ENCODE peak calls at places on chromosome 20, in eight cellular contexts. Z, B, F, W, H, C, Y and D are unnamed samples.

GRCh38 chr20:1824834-1825233 is 70.4 kb upstream of the SIRPA start:
- DNase-seq in H (no peak), Z (no peak), B (no peak), F (no peak), W (no peak), C (no peak), Y (no peak), D (no peak)

GRCh38 chr20:46767127-46767761 is 57.8 kb downstream of the SLC2A10 start:
- DNase-seq in C (peak; percentile 16), F (no peak), Z (no peak), B (no peak), Y (no peak), H (no peak), W (peak; percentile 55), D (peak; percentile 67)

GRCh38 chr20:23435675-23436539 is 3.6 kb upstream of the CSTL1 start:
- DNase-seq in Y (no peak), C (no peak), F (no peak), W (no peak), B (no peak), Z (no peak), H (peak; percentile 67), D (peak; percentile 67)

GRCh38 chr20:16098890-16099639 is 474.2 kb downstream of the KIF16B start:
- DNase-seq in B (no peak), Z (no peak), H (no peak), C (no peak), W (no peak), F (no peak), Y (no peak), D (no peak)

GRCh38 chr20:14116037-14116436 is 120.7 kb downstream of the MACROD2 start:
- DNase-seq in Y (no peak), F (no peak), W (no peak), C (no peak), Z (no peak), H (no peak), B (no peak), D (no peak)

GRCh38 chr20:48904566-48905321 is 16.8 kb upstream of the ARFGEF2 start:
- DNase-seq in C (peak; percentile 76), Z (peak; percentile 35), B (no peak), W (peak; percentile 68), H (peak; percentile 49), F (no peak), Y (peak; percentile 61), D (peak; percentile 84)

GRCh38 chr20:48674461-48674860 is 153.3 kb downstream of the PREX1 start:
- DNase-seq in W (no peak), Z (no peak), C (no peak), Y (no peak), B (no peak), H (no peak), F (no peak), D (no peak)

GRCh38 chr20:17655286-17655651 is 26.8 kb downstream of the RRBP1 start:
- DNase-seq in Z (no peak), C (no peak), F (no peak), Y (no peak), H (peak; percentile 11), B (no peak), W (no peak), D (no peak)

GRCh38 chr20:40309731-40310130 is 379.3 kb downstream of the MAFB start:
- DNase-seq in C (no peak), F (no peak), W (no peak), B (no peak), Z (no peak), Y (no peak), H (no peak), D (no peak)

GRCh38 chr20:39850821-39851330 is 838.2 kb downstream of the MAFB start:
- DNase-seq in Z (no peak), W (peak; percentile 11), B (no peak), H (no peak), C (no peak), Y (no peak), F (no peak), D (no peak)

GRCh38 chr20:41996951-41997350 is 378.8 kb upstream of the CHD6 start:
- DNase-seq in B (no peak), F (no peak), H (no peak), Z (no peak), C (no peak), Y (no peak), W (no peak), D (no peak)

GRCh38 chr20:61828891-61829290 is 236.8 kb downstream of the TAF4 start:
- DNase-seq in C (no peak), Y (no peak), F (no peak), W (no peak), B (no peak), Z (no peak), H (no peak), D (no peak)

GRCh38 chr20:40962733-40963504 is 65.7 kb upstream of the TOP1 start:
- DNase-seq in F (peak; percentile 73), Z (no peak), C (peak; percentile 82), B (peak; percentile 50), W (peak; percentile 80), Y (peak; percentile 80), H (peak; percentile 47), D (peak; percentile 89)

GRCh38 chr20:9342651-9343050 is 171.7 kb upstream of the LAMP5 start:
- DNase-seq in Y (no peak), Z (no peak), F (no peak), C (no peak), B (no peak), W (no peak), H (no peak), D (no peak)

GRCh38 chr20:3431109-3431508 is 23.6 kb upstream of the DNAAF9 start:
- DNase-seq in Z (no peak), F (no peak), B (no peak), Y (no peak), H (no peak), W (no peak), C (no peak), D (no peak)

GRCh38 chr20:36085686-36086267 is 68.8 kb upstream of the EPB41L1 start:
- DNase-seq in Y (no peak), Z (no peak), H (no peak), C (no peak), B (no peak), W (no peak), F (peak; percentile 70), D (peak; percentile 84)

GRCh38 chr20:51526105-51526470 is 16.4 kb downstream of the NFATC2 start:
- DNase-seq in F (no peak), H (no peak), B (no peak), Y (no peak), W (no peak), C (no peak), Z (no peak), D (no peak)

GRCh38 chr20:37471741-37472235 is 49.3 kb upstream of the NNAT start:
- DNase-seq in C (no peak), H (no peak), Y (no peak), F (no peak), W (no peak), B (no peak), Z (no peak), D (no peak)

DNA sequence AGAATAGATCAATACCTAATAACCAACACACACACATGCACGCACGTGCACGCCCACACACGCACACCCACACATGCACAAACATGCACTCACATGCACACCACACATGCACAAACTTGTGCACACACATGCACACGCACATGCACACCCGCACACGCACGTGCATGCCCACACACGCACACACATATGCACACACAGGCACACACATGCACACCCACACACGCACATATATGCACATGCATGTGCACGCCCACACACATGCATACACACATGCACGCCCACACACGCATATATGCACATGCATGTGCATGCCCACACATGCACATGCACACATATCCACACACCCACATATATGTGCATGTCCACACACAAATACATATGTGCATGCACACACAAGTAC is 26.2 kb upstream of the CHRNA4 start:
- DNase-seq in H (no peak), Z (no peak), W (no peak), B (no peak), Y (no peak), C (no peak), F (no peak), D (no peak)
- TF ChIP-seq CTCF in H (no peak), Z (no peak), W (no peak), B (no peak), Y (no peak), C (no peak), F (no peak), D (no peak)

GRCh38 chr20:63890201-63890576 is 4.7 kb upstream of the DNAJC5 start:
- DNase-seq in B (no peak), W (no peak), H (no peak), F (no peak), Y (no peak), Z (no peak), C (no peak), D (no peak)

GRCh38 chr20:63890616-63891015 is 4.3 kb upstream of the DNAJC5 start:
- DNase-seq in F (no peak), Z (no peak), B (no peak), H (no peak), W (no peak), C (no peak), Y (no peak), D (no peak)

GRCh38 chr20:63892402-63892801 is 2.5 kb upstream of the DNAJC5 start:
- DNase-seq in B (no peak), Y (no peak), W (no peak), H (no peak), Z (no peak), F (no peak), C (no peak), D (no peak)

GRCh38 chr20:63889241-63890200 is 5.4 kb upstream of the DNAJC5 start:
- DNase-seq in Y (no peak), H (no peak), Z (no peak), W (no peak), F (no peak), C (no peak), B (no peak), D (no peak)

GRCh38 chr20:63891061-63892002 is 3.6 kb upstream of the DNAJC5 start:
- DNase-seq in Y (no peak), Z (no peak), C (no peak), F (no peak), H (no peak), B (no peak), W (no peak), D (peak; percentile 85)
- TF ChIP-seq CTCF in Y (no peak), Z (no peak), C (no peak), F (no peak), H (no peak), B (no peak), W (no peak), D (peak; percentile 42)

DNA sequence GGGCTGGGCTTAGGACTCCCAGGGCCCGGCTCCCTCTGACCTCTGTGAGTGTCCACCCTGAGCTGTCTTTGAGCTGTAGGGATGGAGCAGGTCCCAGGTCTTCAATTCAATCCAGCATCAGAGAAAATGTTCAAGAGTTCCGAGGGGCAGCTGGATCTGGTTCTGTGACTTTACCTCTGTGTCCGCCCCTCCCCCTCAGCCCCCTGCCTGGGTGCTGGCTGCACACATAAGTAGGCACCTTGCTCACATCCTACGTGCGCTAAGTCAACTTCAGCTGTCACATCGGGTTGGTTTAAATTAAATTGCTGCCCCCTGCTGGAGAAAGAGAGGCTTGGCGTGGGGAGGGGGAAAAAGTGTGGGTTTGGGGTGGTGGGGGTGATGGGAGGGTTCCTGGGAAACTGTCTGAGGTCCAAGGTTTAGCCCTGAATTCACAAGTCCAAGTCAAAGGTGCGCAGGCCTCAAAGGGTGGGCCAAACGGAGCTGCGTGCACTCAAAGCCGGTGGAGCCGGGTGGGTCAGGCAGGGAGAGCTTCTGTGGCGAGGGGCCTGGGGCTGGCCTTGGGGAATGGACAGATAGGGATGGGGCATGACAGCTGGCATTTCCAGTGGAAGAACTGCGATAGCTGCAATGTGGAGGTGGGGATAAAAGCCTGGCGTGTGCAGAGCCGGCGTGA is 3.0 kb downstream of the WFDC5 start:
- DNase-seq in B (no peak), C (peak; percentile 23), W (peak; percentile 35), Z (no peak), H (no peak), Y (no peak), F (no peak), D (no peak)
- TF ChIP-seq CTCF in B (peak; percentile 63), C (peak; percentile 59), W (peak; percentile 40), Z (peak; percentile 50), H (peak; percentile 34), Y (peak; percentile 53), F (peak; percentile 43), D (peak; percentile 16)

GRCh38 chr20:57509665-57510237 is 15.2 kb downstream of the CTCFL start:
- DNase-seq in C (no peak), W (peak; percentile 48), F (no peak), H (no peak), Z (no peak), B (no peak), Y (no peak), D (no peak)
- TF ChIP-seq CTCF in C (peak; percentile 47), W (peak; percentile 27), F (peak; percentile 20), H (no peak), Z (peak; percentile 23), B (peak; percentile 49), Y (no peak), D (no peak)